ENCODE peak calls at places on chromosome 13, in nine cellular contexts. One of them, this sample, is unnamed.

GRCh38 chr13:94435604-94436226 is 43.8 kb downstream of the DCT start:
- DNase-seq in GM23248: peak; percentile 65
- DNase-seq in activated CD4-positive, alpha-beta T cell treated with anti-CD3 and anti-CD28 coated beads, Interleukin-2, amount 50 U/mL, for 1 hour: no peak
- DNase-seq in foreskin fibroblast: peak; percentile 57
- DNase-seq in SK-N-DZ: peak; percentile 51
- DNase-seq in stimulated activated naive CD8-positive, alpha-beta T cell treated with anti-CD3 and anti-CD28 coated beads, Interleukin-15, amount 100 ng/mL, for 72 hours: no peak
- DNase-seq in hypothalamus: no peak
- DNase-seq in naive thymus-derived CD4-positive, alpha-beta T cell: peak; percentile 18
- DNase-seq in tibial nerve: no peak
- DNase-seq in this sample: no peak

GRCh38 chr13:32733685-32734084 is 147.4 kb downstream of the PDS5B start:
- DNase-seq in SK-N-DZ: no peak
- DNase-seq in naive thymus-derived CD4-positive, alpha-beta T cell: no peak
- DNase-seq in hypothalamus: no peak
- DNase-seq in foreskin fibroblast: no peak
- DNase-seq in tibial nerve: no peak
- DNase-seq in GM23248: no peak
- DNase-seq in activated CD4-positive, alpha-beta T cell treated with anti-CD3 and anti-CD28 coated beads, Interleukin-2, amount 50 U/mL, for 1 hour: no peak
- DNase-seq in stimulated activated naive CD8-positive, alpha-beta T cell treated with anti-CD3 and anti-CD28 coated beads, Interleukin-15, amount 100 ng/mL, for 72 hours: no peak
- DNase-seq in this sample: no peak

GRCh38 chr13:38543561-38543960 is 143.3 kb upstream of the FREM2 start:
- DNase-seq in tibial nerve: no peak
- DNase-seq in GM23248: peak; percentile 11
- DNase-seq in naive thymus-derived CD4-positive, alpha-beta T cell: no peak
- DNase-seq in stimulated activated naive CD8-positive, alpha-beta T cell treated with anti-CD3 and anti-CD28 coated beads, Interleukin-15, amount 100 ng/mL, for 72 hours: no peak
- DNase-seq in hypothalamus: no peak
- DNase-seq in foreskin fibroblast: no peak
- DNase-seq in activated CD4-positive, alpha-beta T cell treated with anti-CD3 and anti-CD28 coated beads, Interleukin-2, amount 50 U/mL, for 1 hour: no peak
- DNase-seq in SK-N-DZ: no peak
- DNase-seq in this sample: no peak

GRCh38 chr13:92175330-92175729 is 776.9 kb downstream of the GPC5 start:
- DNase-seq in SK-N-DZ: peak; percentile 43
- DNase-seq in hypothalamus: no peak
- DNase-seq in stimulated activated naive CD8-positive, alpha-beta T cell treated with anti-CD3 and anti-CD28 coated beads, Interleukin-15, amount 100 ng/mL, for 72 hours: no peak
- DNase-seq in naive thymus-derived CD4-positive, alpha-beta T cell: no peak
- DNase-seq in foreskin fibroblast: peak; percentile 53
- DNase-seq in GM23248: peak; percentile 56
- DNase-seq in activated CD4-positive, alpha-beta T cell treated with anti-CD3 and anti-CD28 coated beads, Interleukin-2, amount 50 U/mL, for 1 hour: no peak
- DNase-seq in tibial nerve: no peak
- DNase-seq in this sample: no peak

GRCh38 chr13:102286326-102286725 is 115.5 kb downstream of the FGF14 start:
- DNase-seq in activated CD4-positive, alpha-beta T cell treated with anti-CD3 and anti-CD28 coated beads, Interleukin-2, amount 50 U/mL, for 1 hour: no peak
- DNase-seq in hypothalamus: no peak
- DNase-seq in stimulated activated naive CD8-positive, alpha-beta T cell treated with anti-CD3 and anti-CD28 coated beads, Interleukin-15, amount 100 ng/mL, for 72 hours: no peak
- DNase-seq in naive thymus-derived CD4-positive, alpha-beta T cell: no peak
- DNase-seq in tibial nerve: no peak
- DNase-seq in SK-N-DZ: no peak
- DNase-seq in foreskin fibroblast: peak; percentile 93
- DNase-seq in GM23248: peak; percentile 97
- DNase-seq in this sample: no peak

GRCh38 chr13:32016631-32017030 is 14.9 kb upstream of the FRY start:
- DNase-seq in SK-N-DZ: no peak
- DNase-seq in hypothalamus: no peak
- DNase-seq in tibial nerve: no peak
- DNase-seq in foreskin fibroblast: peak; percentile 50
- DNase-seq in naive thymus-derived CD4-positive, alpha-beta T cell: no peak
- DNase-seq in GM23248: peak; percentile 58
- DNase-seq in stimulated activated naive CD8-positive, alpha-beta T cell treated with anti-CD3 and anti-CD28 coated beads, Interleukin-15, amount 100 ng/mL, for 72 hours: no peak
- DNase-seq in activated CD4-positive, alpha-beta T cell treated with anti-CD3 and anti-CD28 coated beads, Interleukin-2, amount 50 U/mL, for 1 hour: no peak
- DNase-seq in this sample: no peak

GRCh38 chr13:36736119-36736726 is 62.4 kb downstream of the SERTM1 start:
- DNase-seq in hypothalamus: peak; percentile 26
- DNase-seq in stimulated activated naive CD8-positive, alpha-beta T cell treated with anti-CD3 and anti-CD28 coated beads, Interleukin-15, amount 100 ng/mL, for 72 hours: peak; percentile 13
- DNase-seq in tibial nerve: peak; percentile 16
- DNase-seq in activated CD4-positive, alpha-beta T cell treated with anti-CD3 and anti-CD28 coated beads, Interleukin-2, amount 50 U/mL, for 1 hour: peak; percentile 21
- DNase-seq in foreskin fibroblast: peak; percentile 78
- DNase-seq in SK-N-DZ: peak; percentile 65
- DNase-seq in naive thymus-derived CD4-positive, alpha-beta T cell: no peak
- DNase-seq in GM23248: peak; percentile 83
- DNase-seq in this sample: no peak

GRCh38 chr13:24178847-24179845 is 18.6 kb downstream of the SPATA13 start:
- DNase-seq in naive thymus-derived CD4-positive, alpha-beta T cell: no peak
- DNase-seq in SK-N-DZ: no peak
- DNase-seq in stimulated activated naive CD8-positive, alpha-beta T cell treated with anti-CD3 and anti-CD28 coated beads, Interleukin-15, amount 100 ng/mL, for 72 hours: peak; percentile 9
- DNase-seq in tibial nerve: no peak
- DNase-seq in activated CD4-positive, alpha-beta T cell treated with anti-CD3 and anti-CD28 coated beads, Interleukin-2, amount 50 U/mL, for 1 hour: no peak
- DNase-seq in GM23248: peak; percentile 85
- DNase-seq in hypothalamus: no peak
- DNase-seq in foreskin fibroblast: peak; percentile 56
- DNase-seq in this sample: no peak

GRCh38 chr13:79722885-79723445 is 242.0 kb downstream of the NDFIP2 start:
- DNase-seq in tibial nerve: no peak
- DNase-seq in hypothalamus: no peak
- DNase-seq in GM23248: no peak
- DNase-seq in stimulated activated naive CD8-positive, alpha-beta T cell treated with anti-CD3 and anti-CD28 coated beads, Interleukin-15, amount 100 ng/mL, for 72 hours: no peak
- DNase-seq in activated CD4-positive, alpha-beta T cell treated with anti-CD3 and anti-CD28 coated beads, Interleukin-2, amount 50 U/mL, for 1 hour: no peak
- DNase-seq in foreskin fibroblast: peak; percentile 26
- DNase-seq in SK-N-DZ: no peak
- DNase-seq in naive thymus-derived CD4-positive, alpha-beta T cell: no peak
- DNase-seq in this sample: no peak

GRCh38 chr13:110820311-110820710 is 94.6 kb downstream of the ANKRD10 start:
- DNase-seq in activated CD4-positive, alpha-beta T cell treated with anti-CD3 and anti-CD28 coated beads, Interleukin-2, amount 50 U/mL, for 1 hour: no peak
- DNase-seq in SK-N-DZ: no peak
- DNase-seq in foreskin fibroblast: no peak
- DNase-seq in stimulated activated naive CD8-positive, alpha-beta T cell treated with anti-CD3 and anti-CD28 coated beads, Interleukin-15, amount 100 ng/mL, for 72 hours: no peak
- DNase-seq in naive thymus-derived CD4-positive, alpha-beta T cell: no peak
- DNase-seq in GM23248: no peak
- DNase-seq in hypothalamus: no peak
- DNase-seq in tibial nerve: no peak
- DNase-seq in this sample: no peak

GRCh38 chr13:32790731-32791130 is 204.5 kb downstream of the PDS5B start:
- DNase-seq in stimulated activated naive CD8-positive, alpha-beta T cell treated with anti-CD3 and anti-CD28 coated beads, Interleukin-15, amount 100 ng/mL, for 72 hours: no peak
- DNase-seq in foreskin fibroblast: peak; percentile 8
- DNase-seq in GM23248: peak; percentile 3
- DNase-seq in naive thymus-derived CD4-positive, alpha-beta T cell: no peak
- DNase-seq in SK-N-DZ: peak; percentile 11
- DNase-seq in tibial nerve: no peak
- DNase-seq in activated CD4-positive, alpha-beta T cell treated with anti-CD3 and anti-CD28 coated beads, Interleukin-2, amount 50 U/mL, for 1 hour: no peak
- DNase-seq in hypothalamus: no peak
- DNase-seq in this sample: no peak

GRCh38 chr13:50068508-50068907 is 53.3 kb downstream of the KCNRG start:
- DNase-seq in tibial nerve: no peak
- DNase-seq in naive thymus-derived CD4-positive, alpha-beta T cell: no peak
- DNase-seq in activated CD4-positive, alpha-beta T cell treated with anti-CD3 and anti-CD28 coated beads, Interleukin-2, amount 50 U/mL, for 1 hour: no peak
- DNase-seq in stimulated activated naive CD8-positive, alpha-beta T cell treated with anti-CD3 and anti-CD28 coated beads, Interleukin-15, amount 100 ng/mL, for 72 hours: no peak
- DNase-seq in hypothalamus: no peak
- DNase-seq in foreskin fibroblast: no peak
- DNase-seq in GM23248: no peak
- DNase-seq in SK-N-DZ: no peak
- DNase-seq in this sample: no peak

GRCh38 chr13:94704347-94705080 is 7.8 kb downstream of the SOX21 start:
- DNase-seq in foreskin fibroblast: no peak
- DNase-seq in stimulated activated naive CD8-positive, alpha-beta T cell treated with anti-CD3 and anti-CD28 coated beads, Interleukin-15, amount 100 ng/mL, for 72 hours: no peak
- DNase-seq in naive thymus-derived CD4-positive, alpha-beta T cell: no peak
- DNase-seq in GM23248: no peak
- DNase-seq in tibial nerve: no peak
- DNase-seq in hypothalamus: no peak
- DNase-seq in activated CD4-positive, alpha-beta T cell treated with anti-CD3 and anti-CD28 coated beads, Interleukin-2, amount 50 U/mL, for 1 hour: no peak
- DNase-seq in SK-N-DZ: no peak
- DNase-seq in this sample: no peak

GRCh38 chr13:22076658-22077057 is 405.8 kb downstream of the FGF9 start:
- DNase-seq in hypothalamus: no peak
- DNase-seq in activated CD4-positive, alpha-beta T cell treated with anti-CD3 and anti-CD28 coated beads, Interleukin-2, amount 50 U/mL, for 1 hour: no peak
- DNase-seq in stimulated activated naive CD8-positive, alpha-beta T cell treated with anti-CD3 and anti-CD28 coated beads, Interleukin-15, amount 100 ng/mL, for 72 hours: peak; percentile 10
- DNase-seq in naive thymus-derived CD4-positive, alpha-beta T cell: no peak
- DNase-seq in SK-N-DZ: no peak
- DNase-seq in GM23248: no peak
- DNase-seq in foreskin fibroblast: no peak
- DNase-seq in tibial nerve: no peak
- DNase-seq in this sample: no peak

GRCh38 chr13:101487046-101487830 is 34.8 kb downstream of the ITGBL1 start:
- DNase-seq in hypothalamus: no peak
- DNase-seq in GM23248: no peak
- DNase-seq in tibial nerve: no peak
- DNase-seq in naive thymus-derived CD4-positive, alpha-beta T cell: no peak
- DNase-seq in stimulated activated naive CD8-positive, alpha-beta T cell treated with anti-CD3 and anti-CD28 coated beads, Interleukin-15, amount 100 ng/mL, for 72 hours: no peak
- DNase-seq in foreskin fibroblast: no peak
- DNase-seq in SK-N-DZ: no peak
- DNase-seq in activated CD4-positive, alpha-beta T cell treated with anti-CD3 and anti-CD28 coated beads, Interleukin-2, amount 50 U/mL, for 1 hour: no peak
- DNase-seq in this sample: no peak

GRCh38 chr13:21675095-21676007 is 4.5 kb downstream of the FGF9 start:
- DNase-seq in GM23248: peak; percentile 25
- DNase-seq in tibial nerve: no peak
- DNase-seq in hypothalamus: no peak
- DNase-seq in naive thymus-derived CD4-positive, alpha-beta T cell: peak; percentile 57
- DNase-seq in stimulated activated naive CD8-positive, alpha-beta T cell treated with anti-CD3 and anti-CD28 coated beads, Interleukin-15, amount 100 ng/mL, for 72 hours: peak; percentile 49
- DNase-seq in SK-N-DZ: peak; percentile 10
- DNase-seq in foreskin fibroblast: peak; percentile 6
- DNase-seq in activated CD4-positive, alpha-beta T cell treated with anti-CD3 and anti-CD28 coated beads, Interleukin-2, amount 50 U/mL, for 1 hour: peak; percentile 29
- DNase-seq in this sample: peak; percentile 4

GRCh38 chr13:31946091-31946770 is 85.3 kb upstream of the FRY start:
- DNase-seq in naive thymus-derived CD4-positive, alpha-beta T cell: no peak
- DNase-seq in tibial nerve: no peak
- DNase-seq in activated CD4-positive, alpha-beta T cell treated with anti-CD3 and anti-CD28 coated beads, Interleukin-2, amount 50 U/mL, for 1 hour: no peak
- DNase-seq in foreskin fibroblast: peak; percentile 59
- DNase-seq in GM23248: peak; percentile 49
- DNase-seq in stimulated activated naive CD8-positive, alpha-beta T cell treated with anti-CD3 and anti-CD28 coated beads, Interleukin-15, amount 100 ng/mL, for 72 hours: no peak
- DNase-seq in hypothalamus: no peak
- DNase-seq in SK-N-DZ: no peak
- DNase-seq in this sample: no peak

GRCh38 chr13:100673376-100673830 is 1.2 kb downstream of the TMTC4 start:
- DNase-seq in foreskin fibroblast: no peak
- DNase-seq in tibial nerve: no peak
- DNase-seq in hypothalamus: no peak
- DNase-seq in GM23248: no peak
- DNase-seq in SK-N-DZ: peak; percentile 58
- DNase-seq in activated CD4-positive, alpha-beta T cell treated with anti-CD3 and anti-CD28 coated beads, Interleukin-2, amount 50 U/mL, for 1 hour: no peak
- DNase-seq in stimulated activated naive CD8-positive, alpha-beta T cell treated with anti-CD3 and anti-CD28 coated beads, Interleukin-15, amount 100 ng/mL, for 72 hours: peak; percentile 5
- DNase-seq in naive thymus-derived CD4-positive, alpha-beta T cell: no peak
- DNase-seq in this sample: no peak

GRCh38 chr13:99907627-99908026 is 63.9 kb downstream of the ZIC5 start:
- DNase-seq in tibial nerve: no peak
- DNase-seq in SK-N-DZ: no peak
- DNase-seq in foreskin fibroblast: no peak
- DNase-seq in GM23248: no peak
- DNase-seq in naive thymus-derived CD4-positive, alpha-beta T cell: no peak
- DNase-seq in stimulated activated naive CD8-positive, alpha-beta T cell treated with anti-CD3 and anti-CD28 coated beads, Interleukin-15, amount 100 ng/mL, for 72 hours: no peak
- DNase-seq in hypothalamus: no peak
- DNase-seq in activated CD4-positive, alpha-beta T cell treated with anti-CD3 and anti-CD28 coated beads, Interleukin-2, amount 50 U/mL, for 1 hour: no peak
- DNase-seq in this sample: no peak

GRCh38 chr13:73429691-73430090 is 370.9 kb downstream of the KLF5 start:
- DNase-seq in stimulated activated naive CD8-positive, alpha-beta T cell treated with anti-CD3 and anti-CD28 coated beads, Interleukin-15, amount 100 ng/mL, for 72 hours: no peak
- DNase-seq in foreskin fibroblast: peak; percentile 1
- DNase-seq in activated CD4-positive, alpha-beta T cell treated with anti-CD3 and anti-CD28 coated beads, Interleukin-2, amount 50 U/mL, for 1 hour: no peak
- DNase-seq in hypothalamus: no peak
- DNase-seq in SK-N-DZ: no peak
- DNase-seq in tibial nerve: no peak
- DNase-seq in GM23248: peak; percentile 42
- DNase-seq in naive thymus-derived CD4-positive, alpha-beta T cell: no peak
- DNase-seq in this sample: no peak

GRCh38 chr13:106161186-106161585 is 374.3 kb downstream of the EFNB2 start:
- DNase-seq in naive thymus-derived CD4-positive, alpha-beta T cell: no peak
- DNase-seq in SK-N-DZ: no peak
- DNase-seq in hypothalamus: no peak
- DNase-seq in foreskin fibroblast: no peak
- DNase-seq in GM23248: peak; percentile 14
- DNase-seq in activated CD4-positive, alpha-beta T cell treated with anti-CD3 and anti-CD28 coated beads, Interleukin-2, amount 50 U/mL, for 1 hour: no peak
- DNase-seq in stimulated activated naive CD8-positive, alpha-beta T cell treated with anti-CD3 and anti-CD28 coated beads, Interleukin-15, amount 100 ng/mL, for 72 hours: no peak
- DNase-seq in tibial nerve: no peak
- DNase-seq in this sample: no peak

GRCh38 chr13:101449971-101450748 is 2.3 kb upstream of the ITGBL1 start:
- DNase-seq in SK-N-DZ: no peak
- DNase-seq in GM23248: peak; percentile 93
- DNase-seq in tibial nerve: no peak
- DNase-seq in hypothalamus: no peak
- DNase-seq in stimulated activated naive CD8-positive, alpha-beta T cell treated with anti-CD3 and anti-CD28 coated beads, Interleukin-15, amount 100 ng/mL, for 72 hours: no peak
- DNase-seq in naive thymus-derived CD4-positive, alpha-beta T cell: no peak
- DNase-seq in foreskin fibroblast: peak; percentile 86
- DNase-seq in activated CD4-positive, alpha-beta T cell treated with anti-CD3 and anti-CD28 coated beads, Interleukin-2, amount 50 U/mL, for 1 hour: no peak
- DNase-seq in this sample: no peak

GRCh38 chr13:86324191-86324590 is 525.0 kb upstream of the SLITRK6 start:
- DNase-seq in SK-N-DZ: no peak
- DNase-seq in GM23248: no peak
- DNase-seq in naive thymus-derived CD4-positive, alpha-beta T cell: no peak
- DNase-seq in activated CD4-positive, alpha-beta T cell treated with anti-CD3 and anti-CD28 coated beads, Interleukin-2, amount 50 U/mL, for 1 hour: no peak
- DNase-seq in hypothalamus: no peak
- DNase-seq in tibial nerve: no peak
- DNase-seq in foreskin fibroblast: no peak
- DNase-seq in stimulated activated naive CD8-positive, alpha-beta T cell treated with anti-CD3 and anti-CD28 coated beads, Interleukin-15, amount 100 ng/mL, for 72 hours: no peak
- DNase-seq in this sample: no peak

GRCh38 chr13:79898202-79898826 is 417.4 kb downstream of the NDFIP2 start:
- DNase-seq in hypothalamus: no peak
- DNase-seq in activated CD4-positive, alpha-beta T cell treated with anti-CD3 and anti-CD28 coated beads, Interleukin-2, amount 50 U/mL, for 1 hour: no peak
- DNase-seq in naive thymus-derived CD4-positive, alpha-beta T cell: no peak
- DNase-seq in stimulated activated naive CD8-positive, alpha-beta T cell treated with anti-CD3 and anti-CD28 coated beads, Interleukin-15, amount 100 ng/mL, for 72 hours: no peak
- DNase-seq in foreskin fibroblast: no peak
- DNase-seq in GM23248: no peak
- DNase-seq in tibial nerve: no peak
- DNase-seq in SK-N-DZ: no peak
- DNase-seq in this sample: no peak

This sample was measured in stimulated activated naive B cell treated with anti-CD40 and anti-IgM and Interleukin-4, amounts not matched to agents 10 μg/mL and 1 μg/mL and 100 μg/mL, for 72 hours.